ENCODE peak calls at places on chromosomes 5 and 9, in ten cellular contexts. One of them, this sample, is unnamed.

GRCh38 chr9:16092627-16093091 is 539.8 kb downstream of the CCDC171 start:
- DNase-seq in left lung: no peak
- DNase-seq in transverse colon: no peak
- DNase-seq in body of pancreas: peak; percentile 10
- DNase-seq in mesenchymal stem cell: peak; percentile 73
- DNase-seq in heart left ventricle: peak; percentile 58
- DNase-seq in thyroid gland: no peak
- DNase-seq in stomach: no peak
- DNase-seq in psoas muscle: peak; percentile 16
- DNase-seq in endothelial cell of umbilical vein: no peak
- DNase-seq in this sample: no peak

GRCh38 chr9:133702798-133703570 is 35.2 kb downstream of the SARDH start:
- DNase-seq in left lung: peak; percentile 73
- DNase-seq in transverse colon: no peak
- DNase-seq in body of pancreas: no peak
- DNase-seq in mesenchymal stem cell: no peak
- DNase-seq in heart left ventricle: no peak
- DNase-seq in thyroid gland: no peak
- DNase-seq in stomach: no peak
- DNase-seq in psoas muscle: no peak
- DNase-seq in endothelial cell of umbilical vein: no peak
- DNase-seq in this sample: no peak

GRCh38 chr5:170302729-170303501 is 5.3 kb upstream of the LCP2 start:
- DNase-seq in left lung: peak; percentile 89
- DNase-seq in transverse colon: no peak
- DNase-seq in body of pancreas: peak; percentile 50
- DNase-seq in mesenchymal stem cell: peak; percentile 34
- DNase-seq in heart left ventricle: peak; percentile 73
- DNase-seq in thyroid gland: peak; percentile 69
- DNase-seq in stomach: no peak
- DNase-seq in psoas muscle: peak; percentile 62
- DNase-seq in endothelial cell of umbilical vein: no peak
- DNase-seq in this sample: peak; percentile 65

GRCh38 chr9:89745601-89746376 is 141.0 kb downstream of the GADD45G start:
- DNase-seq in left lung: no peak
- DNase-seq in transverse colon: no peak
- DNase-seq in body of pancreas: no peak
- DNase-seq in mesenchymal stem cell: no peak
- DNase-seq in heart left ventricle: no peak
- DNase-seq in thyroid gland: no peak
- DNase-seq in stomach: no peak
- DNase-seq in psoas muscle: no peak
- DNase-seq in endothelial cell of umbilical vein: no peak
- DNase-seq in this sample: no peak

GRCh38 chr5:76457685-76458491 is 54.8 kb downstream of the IQGAP2 start:
- DNase-seq in left lung: no peak
- DNase-seq in transverse colon: no peak
- DNase-seq in body of pancreas: no peak
- DNase-seq in mesenchymal stem cell: no peak
- DNase-seq in heart left ventricle: no peak
- DNase-seq in thyroid gland: no peak
- DNase-seq in stomach: no peak
- DNase-seq in psoas muscle: no peak
- DNase-seq in endothelial cell of umbilical vein: no peak
- DNase-seq in this sample: no peak

GRCh38 chr5:132221781-132222648 is 5.6 kb downstream of the P4HA2 start:
- DNase-seq in left lung: no peak
- DNase-seq in transverse colon: peak; percentile 42
- DNase-seq in body of pancreas: peak; percentile 74
- DNase-seq in mesenchymal stem cell: no peak
- DNase-seq in heart left ventricle: peak; percentile 79
- DNase-seq in thyroid gland: no peak
- DNase-seq in stomach: no peak
- DNase-seq in psoas muscle: peak; percentile 44
- DNase-seq in endothelial cell of umbilical vein: peak; percentile 41
- DNase-seq in this sample: no peak

GRCh38 chr9:69411931-69412740 is 87.1 kb downstream of the ENTREP1 start:
- DNase-seq in left lung: peak; percentile 59
- DNase-seq in transverse colon: no peak
- DNase-seq in body of pancreas: no peak
- DNase-seq in mesenchymal stem cell: no peak
- DNase-seq in heart left ventricle: no peak
- DNase-seq in thyroid gland: no peak
- DNase-seq in stomach: no peak
- DNase-seq in psoas muscle: no peak
- DNase-seq in endothelial cell of umbilical vein: no peak
- DNase-seq in this sample: no peak

GRCh38 chr5:125891326-125891725 is 531.9 kb upstream of the GRAMD2B start:
- DNase-seq in left lung: no peak
- DNase-seq in transverse colon: no peak
- DNase-seq in body of pancreas: no peak
- DNase-seq in mesenchymal stem cell: peak; percentile 15
- DNase-seq in heart left ventricle: no peak
- DNase-seq in thyroid gland: no peak
- DNase-seq in stomach: no peak
- DNase-seq in psoas muscle: no peak
- DNase-seq in endothelial cell of umbilical vein: no peak
- DNase-seq in this sample: no peak

GRCh38 chr5:51544386-51544785 is 161.1 kb downstream of the ISL1 start:
- DNase-seq in left lung: no peak
- DNase-seq in transverse colon: no peak
- DNase-seq in body of pancreas: no peak
- DNase-seq in mesenchymal stem cell: peak; percentile 37
- DNase-seq in heart left ventricle: no peak
- DNase-seq in thyroid gland: no peak
- DNase-seq in stomach: no peak
- DNase-seq in psoas muscle: no peak
- DNase-seq in endothelial cell of umbilical vein: peak; percentile 12
- DNase-seq in this sample: no peak

GRCh38 chr5:113510836-113511451 is 2.5 kb upstream of the YTHDC2 start:
- DNase-seq in left lung: no peak
- DNase-seq in transverse colon: no peak
- DNase-seq in body of pancreas: no peak
- DNase-seq in mesenchymal stem cell: peak; percentile 58
- DNase-seq in heart left ventricle: no peak
- DNase-seq in thyroid gland: no peak
- DNase-seq in stomach: no peak
- DNase-seq in psoas muscle: no peak
- DNase-seq in endothelial cell of umbilical vein: peak; percentile 68
- DNase-seq in this sample: no peak

GRCh38 chr5:13378073-13378472 is 566.4 kb downstream of the DNAH5 start:
- DNase-seq in left lung: no peak
- DNase-seq in transverse colon: no peak
- DNase-seq in body of pancreas: no peak
- DNase-seq in mesenchymal stem cell: no peak
- DNase-seq in heart left ventricle: no peak
- DNase-seq in thyroid gland: no peak
- DNase-seq in stomach: no peak
- DNase-seq in psoas muscle: no peak
- DNase-seq in endothelial cell of umbilical vein: peak; percentile 32
- DNase-seq in this sample: no peak

GRCh38 chr5:13385066-13385465 is 559.4 kb downstream of the DNAH5 start:
- DNase-seq in left lung: no peak
- DNase-seq in transverse colon: no peak
- DNase-seq in body of pancreas: no peak
- DNase-seq in mesenchymal stem cell: no peak
- DNase-seq in heart left ventricle: no peak
- DNase-seq in thyroid gland: no peak
- DNase-seq in stomach: no peak
- DNase-seq in psoas muscle: no peak
- DNase-seq in endothelial cell of umbilical vein: no peak
- DNase-seq in this sample: no peak

DNA sequence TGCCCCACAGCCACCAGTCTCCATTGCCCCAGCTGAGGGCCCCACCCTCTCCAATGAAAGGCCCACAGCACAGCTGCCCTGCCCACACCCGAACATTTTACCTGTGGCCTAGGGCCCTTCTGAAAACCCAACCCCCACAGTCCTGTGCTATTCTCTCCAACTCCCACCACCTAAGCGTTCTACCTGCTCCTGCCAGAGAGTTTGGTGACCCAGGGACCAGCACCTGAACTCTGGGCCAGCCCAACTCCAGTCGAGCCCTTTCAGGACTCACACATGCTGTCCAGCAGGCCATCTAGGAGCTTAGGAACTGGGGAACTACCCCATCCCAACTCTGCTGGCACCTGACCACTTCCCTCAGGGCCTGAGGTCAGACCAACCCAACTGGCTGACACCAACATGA is 562.3 kb downstream of the DNAH5 start:
- DNase-seq in left lung: peak; percentile 24
- DNase-seq in transverse colon: no peak
- DNase-seq in body of pancreas: no peak
- DNase-seq in mesenchymal stem cell: no peak
- DNase-seq in heart left ventricle: no peak
- DNase-seq in thyroid gland: no peak
- DNase-seq in stomach: no peak
- DNase-seq in psoas muscle: no peak
- DNase-seq in endothelial cell of umbilical vein: no peak
- DNase-seq in this sample: no peak
- H3K9me3 ChIP-seq in left lung: no peaks in the 10 kb centered on the region
- H3K9me3 ChIP-seq in transverse colon: no peaks in the 10 kb centered on the region
- H3K9me3 ChIP-seq in body of pancreas: no peaks in the 10 kb centered on the region
- H3K9me3 ChIP-seq in mesenchymal stem cell: peaks cover 5% of the 10 kb centered on the region
- H3K9me3 ChIP-seq in heart left ventricle: peaks cover 17% of the 10 kb centered on the region
- H3K9me3 ChIP-seq in thyroid gland: no peaks in the 10 kb centered on the region
- H3K9me3 ChIP-seq in stomach: peaks cover 16% of the 10 kb centered on the region
- H3K9me3 ChIP-seq in psoas muscle: no peaks in the 10 kb centered on the region
- H3K9me3 ChIP-seq in endothelial cell of umbilical vein: no peaks in the 10 kb centered on the region
- H3K9me3 ChIP-seq in this sample: no peaks in the 10 kb centered on the region

DNA sequence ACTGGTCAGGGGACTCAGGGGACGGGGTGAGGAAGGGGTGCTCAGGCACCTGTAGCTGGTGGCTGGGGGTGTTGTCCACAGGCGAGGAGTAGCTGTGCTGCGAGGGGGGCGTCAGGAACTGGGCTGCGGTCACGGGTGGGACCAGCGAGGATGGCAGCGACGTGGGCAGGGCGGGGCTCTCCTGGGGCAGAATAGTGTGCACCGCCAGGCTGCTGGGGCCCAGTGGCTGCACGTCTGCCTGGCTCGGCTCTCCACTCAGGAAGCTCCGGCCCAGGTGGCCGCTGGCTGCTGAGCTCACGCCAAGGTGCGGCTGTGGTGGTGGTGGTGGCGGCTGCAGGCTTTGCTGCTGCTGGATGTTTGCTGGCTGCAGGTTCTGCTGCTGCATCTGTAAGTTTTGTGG is 13.3 kb upstream of the SEC16A start:
- DNase-seq in left lung: no peak
- DNase-seq in transverse colon: no peak
- DNase-seq in body of pancreas: no peak
- DNase-seq in mesenchymal stem cell: no peak
- DNase-seq in heart left ventricle: no peak
- DNase-seq in thyroid gland: no peak
- DNase-seq in stomach: no peak
- DNase-seq in psoas muscle: no peak
- DNase-seq in endothelial cell of umbilical vein: no peak
- DNase-seq in this sample: no peak
- H3K9me3 ChIP-seq in left lung: no peaks in the 10 kb centered on the region
- H3K9me3 ChIP-seq in transverse colon: no peaks in the 10 kb centered on the region
- H3K9me3 ChIP-seq in body of pancreas: no peaks in the 10 kb centered on the region
- H3K9me3 ChIP-seq in mesenchymal stem cell: no peaks in the 10 kb centered on the region
- H3K9me3 ChIP-seq in heart left ventricle: no peaks in the 10 kb centered on the region
- H3K9me3 ChIP-seq in thyroid gland: no peaks in the 10 kb centered on the region
- H3K9me3 ChIP-seq in stomach: no peaks in the 10 kb centered on the region
- H3K9me3 ChIP-seq in psoas muscle: no peaks in the 10 kb centered on the region
- H3K9me3 ChIP-seq in endothelial cell of umbilical vein: no peaks in the 10 kb centered on the region
- H3K9me3 ChIP-seq in this sample: no peaks in the 10 kb centered on the region

GRCh38 chr5:141272906-141273305 is 27.7 kb downstream of the PCDHB15 start:
- DNase-seq in left lung: no peak
- DNase-seq in transverse colon: no peak
- DNase-seq in body of pancreas: no peak
- DNase-seq in mesenchymal stem cell: no peak
- DNase-seq in heart left ventricle: no peak
- DNase-seq in thyroid gland: no peak
- DNase-seq in stomach: no peak
- DNase-seq in psoas muscle: no peak
- DNase-seq in endothelial cell of umbilical vein: no peak
- DNase-seq in this sample: no peak
- H3K9me3 ChIP-seq in left lung: peaks cover 5% of the 10 kb centered on the region
- H3K9me3 ChIP-seq in transverse colon: peaks cover 77% of the 10 kb centered on the region
- H3K9me3 ChIP-seq in body of pancreas: peaks cover 88% of the 10 kb centered on the region
- H3K9me3 ChIP-seq in mesenchymal stem cell: peaks cover 88% of the 10 kb centered on the region
- H3K9me3 ChIP-seq in heart left ventricle: peaks cover 98% of the 10 kb centered on the region
- H3K9me3 ChIP-seq in thyroid gland: no peaks in the 10 kb centered on the region
- H3K9me3 ChIP-seq in stomach: peaks cover 100% of the 10 kb centered on the region
- H3K9me3 ChIP-seq in psoas muscle: peaks cover 66% of the 10 kb centered on the region
- H3K9me3 ChIP-seq in endothelial cell of umbilical vein: no peaks in the 10 kb centered on the region
- H3K9me3 ChIP-seq in this sample: peaks cover 14% of the 10 kb centered on the region

GRCh38 chr9:103707181-103707580 is 386.9 kb upstream of the SMC2 start:
- DNase-seq in left lung: no peak
- DNase-seq in transverse colon: no peak
- DNase-seq in body of pancreas: no peak
- DNase-seq in mesenchymal stem cell: no peak
- DNase-seq in heart left ventricle: no peak
- DNase-seq in thyroid gland: no peak
- DNase-seq in stomach: no peak
- DNase-seq in psoas muscle: no peak
- DNase-seq in endothelial cell of umbilical vein: no peak
- DNase-seq in this sample: no peak
- H3K9me3 ChIP-seq in left lung: no peaks in the 10 kb centered on the region
- H3K9me3 ChIP-seq in transverse colon: peaks cover 3% of the 10 kb centered on the region
- H3K9me3 ChIP-seq in body of pancreas: no peaks in the 10 kb centered on the region
- H3K9me3 ChIP-seq in mesenchymal stem cell: peaks cover 19% of the 10 kb centered on the region
- H3K9me3 ChIP-seq in heart left ventricle: peaks cover 14% of the 10 kb centered on the region
- H3K9me3 ChIP-seq in thyroid gland: no peaks in the 10 kb centered on the region
- H3K9me3 ChIP-seq in stomach: peaks cover 6% of the 10 kb centered on the region
- H3K9me3 ChIP-seq in psoas muscle: no peaks in the 10 kb centered on the region
- H3K9me3 ChIP-seq in endothelial cell of umbilical vein: peaks cover 4% of the 10 kb centered on the region
- H3K9me3 ChIP-seq in this sample: no peaks in the 10 kb centered on the region

GRCh38 chr5:178940569-178941360 is at the start of gene ZNF454:
- DNase-seq in left lung: peak; percentile 91
- DNase-seq in transverse colon: peak; percentile 82
- DNase-seq in body of pancreas: peak; percentile 97
- DNase-seq in mesenchymal stem cell: no peak
- DNase-seq in heart left ventricle: peak; percentile 96
- DNase-seq in thyroid gland: peak; percentile 94
- DNase-seq in stomach: peak; percentile 78
- DNase-seq in psoas muscle: peak; percentile 86
- DNase-seq in endothelial cell of umbilical vein: peak; percentile 35
- DNase-seq in this sample: no peak

DNA sequence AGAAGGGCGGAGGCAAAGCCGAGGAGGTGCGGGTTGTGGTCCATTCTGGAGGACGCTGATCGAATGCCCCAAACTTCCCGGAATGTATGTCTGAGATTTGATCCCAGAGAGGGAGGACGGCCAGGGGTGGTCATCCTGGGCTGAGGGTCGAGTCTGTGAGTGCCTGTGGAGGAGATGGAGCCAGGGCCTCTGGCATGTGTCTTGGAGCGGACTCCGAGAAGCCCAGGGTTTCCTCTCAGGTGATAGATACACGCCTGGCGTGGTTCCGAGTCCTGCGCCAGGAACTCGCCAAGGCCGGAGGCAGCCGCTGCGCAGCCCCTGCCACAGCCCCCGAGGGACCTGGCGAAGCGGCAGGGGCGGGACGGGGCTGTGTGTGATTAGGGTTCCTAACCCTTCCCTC is 363 bp downstream of the ZNF454 start:
- DNase-seq in left lung: no peak
- DNase-seq in transverse colon: no peak
- DNase-seq in body of pancreas: peak; percentile 32
- DNase-seq in mesenchymal stem cell: no peak
- DNase-seq in heart left ventricle: peak; percentile 50
- DNase-seq in thyroid gland: peak; percentile 51
- DNase-seq in stomach: no peak
- DNase-seq in psoas muscle: peak; percentile 18
- DNase-seq in endothelial cell of umbilical vein: no peak
- DNase-seq in this sample: no peak
- H3K9me3 ChIP-seq in left lung: no peaks in the 10 kb centered on the region
- H3K9me3 ChIP-seq in transverse colon: peaks cover 26% of the 10 kb centered on the region
- H3K9me3 ChIP-seq in body of pancreas: peaks cover 38% of the 10 kb centered on the region
- H3K9me3 ChIP-seq in mesenchymal stem cell: peaks cover 83% of the 10 kb centered on the region
- H3K9me3 ChIP-seq in heart left ventricle: peaks cover 45% of the 10 kb centered on the region
- H3K9me3 ChIP-seq in thyroid gland: no peaks in the 10 kb centered on the region
- H3K9me3 ChIP-seq in stomach: peaks cover 93% of the 10 kb centered on the region
- H3K9me3 ChIP-seq in psoas muscle: peaks cover 45% of the 10 kb centered on the region
- H3K9me3 ChIP-seq in endothelial cell of umbilical vein: peaks cover 3% of the 10 kb centered on the region
- H3K9me3 ChIP-seq in this sample: peaks cover 19% of the 10 kb centered on the region